ENCODE peak calls at places on chromosomes 5 and 9, in five cellular contexts. One of them, this sample, is unnamed.

GRCh38 chr9:134955156-134955555 is 37.4 kb upstream of the FCN1 start:
- DNase-seq in esophagus squamous epithelium: no peak
- DNase-seq in NB4: no peak
- DNase-seq in adrenal gland: no peak
- DNase-seq in HCT116: no peak
- DNase-seq in this sample: no peak

GRCh38 chr5:17218353-17219005 is 1.0 kb downstream of the BASP1 start:
- DNase-seq in esophagus squamous epithelium: no peak
- DNase-seq in NB4: peak
- DNase-seq in adrenal gland: no peak
- DNase-seq in HCT116: no peak
- DNase-seq in this sample: peak

GRCh38 chr5:149550608-149551226 is 522 bp downstream of the CSNK1A1 start:
- DNase-seq in esophagus squamous epithelium: no peak
- DNase-seq in NB4: no peak
- DNase-seq in adrenal gland: no peak
- DNase-seq in HCT116: no peak
- DNase-seq in this sample: no peak

GRCh38 chr9:120915854-120916495 is 10.6 kb downstream of the TRAF1 start:
- DNase-seq in esophagus squamous epithelium: no peak
- DNase-seq in NB4: peak
- DNase-seq in adrenal gland: no peak
- DNase-seq in HCT116: no peak
- DNase-seq in this sample: no peak

GRCh38 chr5:123518111-123518510 is 6.1 kb downstream of the CSNK1G3 start:
- DNase-seq in esophagus squamous epithelium: no peak
- DNase-seq in NB4: no peak
- DNase-seq in adrenal gland: no peak
- DNase-seq in HCT116: no peak
- DNase-seq in this sample: no peak

GRCh38 chr5:75818661-75819060 is 101.4 kb upstream of the POC5 start:
- DNase-seq in esophagus squamous epithelium: no peak
- DNase-seq in NB4: no peak
- DNase-seq in adrenal gland: no peak
- DNase-seq in HCT116: no peak
- DNase-seq in this sample: no peak

GRCh38 chr5:505946-506555 is 18.2 kb downstream of the SLC9A3 start:
- DNase-seq in esophagus squamous epithelium: no peak
- DNase-seq in NB4: no peak
- DNase-seq in adrenal gland: no peak
- DNase-seq in HCT116: no peak
- DNase-seq in this sample: no peak

GRCh38 chr5:123819818-123820217 is 307.8 kb downstream of the CSNK1G3 start:
- DNase-seq in esophagus squamous epithelium: no peak
- DNase-seq in NB4: no peak
- DNase-seq in adrenal gland: no peak
- DNase-seq in HCT116: no peak
- DNase-seq in this sample: no peak

GRCh38 chr9:110152704-110153374 is 55.1 kb downstream of the C9orf152 start:
- DNase-seq in esophagus squamous epithelium: no peak
- DNase-seq in NB4: peak
- DNase-seq in adrenal gland: no peak
- DNase-seq in HCT116: peak
- DNase-seq in this sample: no peak

GRCh38 chr9:7780261-7780988 is 19.2 kb downstream of the DMAC1 start:
- DNase-seq in esophagus squamous epithelium: no peak
- DNase-seq in NB4: no peak
- DNase-seq in adrenal gland: no peak
- DNase-seq in HCT116: no peak
- DNase-seq in this sample: no peak

GRCh38 chr5:133453825-133454224 is 158.5 kb downstream of the FSTL4 start:
- DNase-seq in esophagus squamous epithelium: no peak
- DNase-seq in NB4: no peak
- DNase-seq in adrenal gland: no peak
- DNase-seq in HCT116: no peak
- DNase-seq in this sample: no peak

GRCh38 chr9:113770396-113770795 is 105.7 kb upstream of the ZNF618 start:
- DNase-seq in esophagus squamous epithelium: no peak
- DNase-seq in NB4: no peak
- DNase-seq in adrenal gland: no peak
- DNase-seq in HCT116: no peak
- DNase-seq in this sample: no peak

GRCh38 chr5:34499001-34499734 is 157.0 kb upstream of the RAI14 start:
- DNase-seq in esophagus squamous epithelium: no peak
- DNase-seq in NB4: peak
- DNase-seq in adrenal gland: peak
- DNase-seq in HCT116: no peak
- DNase-seq in this sample: no peak

GRCh38 chr5:32522429-32523143 is 62.8 kb upstream of the SUB1 start:
- DNase-seq in esophagus squamous epithelium: no peak
- DNase-seq in NB4: peak
- DNase-seq in adrenal gland: peak
- DNase-seq in HCT116: no peak
- DNase-seq in this sample: no peak

GRCh38 chr9:93072383-93072795 is 13.9 kb downstream of the SUSD3 start:
- DNase-seq in esophagus squamous epithelium: no peak
- DNase-seq in NB4: no peak
- DNase-seq in adrenal gland: peak
- DNase-seq in HCT116: no peak
- DNase-seq in this sample: no peak

GRCh38 chr9:121204121-121204520 is 2.5 kb upstream of the RAB14 start:
- DNase-seq in esophagus squamous epithelium: no peak
- DNase-seq in NB4: no peak
- DNase-seq in adrenal gland: no peak
- DNase-seq in HCT116: no peak
- DNase-seq in this sample: no peak

GRCh38 chr5:54171645-54172384 is 138.6 kb downstream of the ARL15 start:
- DNase-seq in esophagus squamous epithelium: no peak
- DNase-seq in NB4: peak
- DNase-seq in adrenal gland: no peak
- DNase-seq in HCT116: no peak
- DNase-seq in this sample: no peak

GRCh38 chr9:40925149-40925548 is 203.3 kb downstream of the FOXD4L6 start:
- DNase-seq in esophagus squamous epithelium: no peak
- DNase-seq in NB4: no peak
- DNase-seq in adrenal gland: no peak
- DNase-seq in HCT116: no peak
- DNase-seq in this sample: no peak

GRCh38 chr9:137757613-137758029 is 120.0 kb upstream of the CACNA1B start:
- DNase-seq in esophagus squamous epithelium: no peak
- DNase-seq in NB4: no peak
- DNase-seq in adrenal gland: no peak
- DNase-seq in HCT116: peak
- DNase-seq in this sample: no peak

GRCh38 chr5:96517294-96517693 is 84.2 kb upstream of the PCSK1 start:
- DNase-seq in esophagus squamous epithelium: no peak
- DNase-seq in NB4: no peak
- DNase-seq in adrenal gland: no peak
- DNase-seq in HCT116: no peak
- DNase-seq in this sample: no peak

GRCh38 chr9:16505159-16505558 is 365.3 kb downstream of the BNC2 start:
- DNase-seq in esophagus squamous epithelium: no peak
- DNase-seq in NB4: no peak
- DNase-seq in adrenal gland: no peak
- DNase-seq in HCT116: no peak
- DNase-seq in this sample: no peak

GRCh38 chr9:4983541-4984165 is 1.4 kb upstream of the JAK2 start:
- DNase-seq in esophagus squamous epithelium: no peak
- DNase-seq in NB4: peak
- DNase-seq in adrenal gland: peak
- DNase-seq in HCT116: no peak
- DNase-seq in this sample: no peak

GRCh38 chr9:100602302-100602930 is 24.5 kb downstream of the CAVIN4 start:
- DNase-seq in esophagus squamous epithelium: no peak
- DNase-seq in NB4: peak
- DNase-seq in adrenal gland: peak
- DNase-seq in HCT116: peak
- DNase-seq in this sample: peak

GRCh38 chr5:149417714-149418368 is 38.7 kb upstream of the IL17B start:
- DNase-seq in esophagus squamous epithelium: no peak
- DNase-seq in NB4: no peak
- DNase-seq in adrenal gland: no peak
- DNase-seq in HCT116: no peak
- DNase-seq in this sample: no peak

GRCh38 chr5:154831451-154831850 is 19.0 kb downstream of the FAXDC2 start:
- DNase-seq in esophagus squamous epithelium: no peak
- DNase-seq in NB4: no peak
- DNase-seq in adrenal gland: no peak
- DNase-seq in HCT116: no peak
- DNase-seq in this sample: peak

GRCh38 chr9:81771606-81772005 is 82.3 kb upstream of the TLE1 start:
- DNase-seq in esophagus squamous epithelium: no peak
- DNase-seq in NB4: peak
- DNase-seq in adrenal gland: no peak
- DNase-seq in HCT116: no peak
- DNase-seq in this sample: no peak

GRCh38 chr5:1536298-1537165 is 12.8 kb upstream of the LPCAT1 start:
- DNase-seq in esophagus squamous epithelium: no peak
- DNase-seq in NB4: no peak
- DNase-seq in adrenal gland: no peak
- DNase-seq in HCT116: no peak
- DNase-seq in this sample: no peak

GRCh38 chr5:32071351-32071944 is 102.7 kb downstream of the GOLPH3 start:
- DNase-seq in esophagus squamous epithelium: no peak
- DNase-seq in NB4: no peak
- DNase-seq in adrenal gland: no peak
- DNase-seq in HCT116: no peak
- DNase-seq in this sample: peak

DNA sequence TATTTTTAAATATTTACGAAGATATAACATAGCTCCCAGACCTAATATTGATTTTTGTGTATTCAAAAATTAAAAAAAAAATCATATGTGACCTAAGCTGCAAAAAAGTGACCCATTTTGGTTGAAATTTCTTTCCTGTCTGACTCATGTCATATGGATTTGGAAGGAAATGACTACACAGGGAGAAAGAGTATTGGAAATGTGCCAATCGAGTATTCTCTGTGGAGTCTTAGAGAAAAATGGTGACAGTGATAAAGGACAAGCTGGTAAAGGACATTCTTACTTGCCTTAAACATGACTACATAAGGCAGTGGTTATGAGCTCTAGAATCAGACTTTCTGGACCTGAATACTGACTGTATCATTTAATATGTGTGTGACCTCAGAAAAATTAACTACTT is 262.9 kb upstream of the PTPRD start:
- DNase-seq in esophagus squamous epithelium: no peak
- DNase-seq in NB4: no peak
- DNase-seq in adrenal gland: no peak
- DNase-seq in HCT116: no peak
- DNase-seq in this sample: no peak
- H3K4me3 ChIP-seq in esophagus squamous epithelium: no peak
- H3K4me3 ChIP-seq in NB4: no peak
- H3K4me3 ChIP-seq in adrenal gland: no peak
- H3K4me3 ChIP-seq in HCT116: no peak
- H3K4me3 ChIP-seq in this sample: no peak

GRCh38 chr9:91905237-91905650 is 44.8 kb downstream of the ROR2 start:
- DNase-seq in esophagus squamous epithelium: no peak
- DNase-seq in NB4: no peak
- DNase-seq in adrenal gland: no peak
- DNase-seq in HCT116: no peak
- DNase-seq in this sample: no peak
- TF ChIP-seq POLR2A in esophagus squamous epithelium: no peak
- TF ChIP-seq POLR2A in NB4: no peak
- TF ChIP-seq POLR2A in adrenal gland: no peak
- TF ChIP-seq POLR2A in HCT116: no peak
- TF ChIP-seq POLR2A in this sample: no peak

GRCh38 chr5:86986837-86987236 is 280.8 kb upstream of the RASA1 start:
- DNase-seq in esophagus squamous epithelium: no peak
- DNase-seq in NB4: no peak
- DNase-seq in adrenal gland: no peak
- DNase-seq in HCT116: no peak
- DNase-seq in this sample: no peak
- TF ChIP-seq CTCF in esophagus squamous epithelium: no peak
- TF ChIP-seq CTCF in NB4: no peak
- TF ChIP-seq CTCF in adrenal gland: no peak
- TF ChIP-seq CTCF in HCT116: peak
- TF ChIP-seq CTCF in this sample: no peak

GRCh38 chr9:14097666-14098065 is 216.3 kb downstream of the NFIB start:
- DNase-seq in esophagus squamous epithelium: no peak
- DNase-seq in NB4: no peak
- DNase-seq in adrenal gland: no peak
- DNase-seq in HCT116: no peak
- DNase-seq in this sample: no peak
- H3K4me3 ChIP-seq in esophagus squamous epithelium: no peak
- H3K4me3 ChIP-seq in NB4: no peak
- H3K4me3 ChIP-seq in adrenal gland: no peak
- H3K4me3 ChIP-seq in HCT116: no peak
- H3K4me3 ChIP-seq in this sample: no peak

GRCh38 chr5:139650689-139651501 is 2.7 kb downstream of the CXXC5 start:
- DNase-seq in esophagus squamous epithelium: no peak
- DNase-seq in NB4: no peak
- DNase-seq in adrenal gland: peak
- DNase-seq in HCT116: no peak
- DNase-seq in this sample: peak
- TF ChIP-seq POLR2A in esophagus squamous epithelium: no peak
- TF ChIP-seq POLR2A in NB4: no peak
- TF ChIP-seq POLR2A in adrenal gland: peak
- TF ChIP-seq POLR2A in HCT116: no peak
- TF ChIP-seq POLR2A in this sample: peak

GRCh38 chr9:90838098-90838497 is 36.5 kb downstream of the SYK start:
- DNase-seq in esophagus squamous epithelium: no peak
- DNase-seq in NB4: no peak
- DNase-seq in adrenal gland: no peak
- DNase-seq in HCT116: no peak
- DNase-seq in this sample: no peak
- TF ChIP-seq CTCF in esophagus squamous epithelium: no peak
- TF ChIP-seq CTCF in NB4: no peak
- TF ChIP-seq CTCF in adrenal gland: no peak
- TF ChIP-seq CTCF in HCT116: peak
- TF ChIP-seq CTCF in this sample: no peak

GRCh38 chr9:112620998-112621694 is 96.8 kb downstream of the INIP start:
- DNase-seq in esophagus squamous epithelium: no peak
- DNase-seq in NB4: no peak
- DNase-seq in adrenal gland: no peak
- DNase-seq in HCT116: no peak
- DNase-seq in this sample: no peak
- H3K4me3 ChIP-seq in esophagus squamous epithelium: no peak
- H3K4me3 ChIP-seq in NB4: no peak
- H3K4me3 ChIP-seq in adrenal gland: no peak
- H3K4me3 ChIP-seq in HCT116: no peak
- H3K4me3 ChIP-seq in this sample: no peak

This sample was measured in thyroid gland.